ENCODE peak calls at places on chromosomes 6 and 20, in six cellular contexts. V, R, E, I, F and J are unnamed samples.

GRCh38 chr20:37344506-37345338 is 1.2 kb upstream of the SRC start:
- DNase-seq in V (no peak), F (no peak), R (no peak), E (peak), I (peak), J (peak)

GRCh38 chr6:32415521-32416019 is 8.6 kb upstream of the BTNL2 start:
- DNase-seq in R (peak), E (peak), V (peak), I (peak), F (peak), J (no peak)

GRCh38 chr6:29590218-29590808 is 5.4 kb downstream of the OR2H2 start:
- DNase-seq in E (no peak), I (no peak), F (no peak), R (no peak), V (peak), J (no peak)

GRCh38 chr6:155275808-155276480 is 12.1 kb downstream of the CLDN20 start:
- DNase-seq in F (no peak), I (no peak), E (no peak), R (peak), V (no peak), J (no peak)

GRCh38 chr6:127515234-127515793 is 3.8 kb downstream of the MTCL3 start:
- DNase-seq in I (no peak), V (no peak), F (peak), E (no peak), R (no peak), J (peak)

GRCh38 chr6:167445568-167445967 is 120.7 kb downstream of the TTLL2 start:
- DNase-seq in I (no peak), V (no peak), R (no peak), E (no peak), F (no peak), J (no peak)

GRCh38 chr20:17531537-17532025 is 402 bp upstream of the BFSP1 start:
- DNase-seq in V (no peak), R (no peak), F (no peak), E (no peak), I (no peak), J (no peak)

GRCh38 chr6:124987999-124988591 is 25.9 kb downstream of the RNF217 start:
- DNase-seq in I (no peak), V (no peak), F (no peak), R (no peak), E (no peak), J (no peak)

GRCh38 chr20:42366626-42367025 is 748.4 kb upstream of the CHD6 start:
- DNase-seq in I (no peak), F (peak), E (no peak), R (no peak), V (peak), J (no peak)

GRCh38 chr6:85449388-85449817 is 480 bp upstream of the NT5E start:
- DNase-seq in E (no peak), F (peak), V (no peak), I (no peak), R (peak), J (no peak)

GRCh38 chr6:26205625-26206574 is 118.7 kb downstream of the HFE start:
- DNase-seq in E (peak), F (no peak), I (peak), R (peak), V (peak), J (peak)

GRCh38 chr6:15493437-15494168 is 169.2 kb downstream of the DTNBP1 start:
- DNase-seq in R (peak), E (no peak), I (no peak), V (no peak), F (peak), J (no peak)

GRCh38 chr6:39731565-39731964 is 6.4 kb upstream of the KIF6 start:
- DNase-seq in F (peak), I (no peak), V (no peak), E (no peak), R (no peak), J (no peak)

GRCh38 chr20:21702553-21703467 is 2.7 kb upstream of the PAX1 start:
- DNase-seq in E (no peak), I (peak), V (peak), F (peak), R (peak), J (no peak)

GRCh38 chr6:3159805-3160781 is 2.7 kb upstream of the TUBB2A start:
- DNase-seq in V (no peak), I (peak), R (no peak), F (peak), E (peak), J (peak)

GRCh38 chr6:149831380-149831820 is 32.8 kb downstream of the LRP11 start:
- DNase-seq in R (no peak), V (no peak), I (peak), F (no peak), E (peak), J (no peak)

GRCh38 chr20:5914859-5915258 is 35.5 kb downstream of the TRMT6 start:
- DNase-seq in V (no peak), R (no peak), I (no peak), E (no peak), F (no peak), J (no peak)

GRCh38 chr6:107075951-107076381 is 39.3 kb downstream of the BEND3 start:
- DNase-seq in V (peak), F (no peak), E (peak), R (peak), I (no peak), J (no peak)

GRCh38 chr6:22668307-22668706 is 98.9 kb downstream of the HDGFL1 start:
- DNase-seq in E (no peak), F (no peak), I (no peak), R (peak), V (no peak), J (no peak)

GRCh38 chr6:145238787-145239186 is 496.5 kb downstream of the EPM2A start:
- DNase-seq in E (no peak), R (no peak), F (no peak), V (no peak), I (no peak), J (no peak)

GRCh38 chr20:56897318-56897962 is 268.3 kb downstream of the TFAP2C start:
- DNase-seq in R (no peak), E (no peak), F (peak), I (no peak), V (no peak), J (no peak)

GRCh38 chr6:106525111-106525884 is 104.0 kb downstream of the RTN4IP1 start:
- DNase-seq in I (no peak), F (no peak), V (peak), R (no peak), E (peak), J (no peak)

GRCh38 chr20:12395404-12396159 is 477.9 kb downstream of the BTBD3 start:
- DNase-seq in I (no peak), R (no peak), E (peak), F (no peak), V (no peak), J (peak)

GRCh38 chr6:17589402-17590116 is 10.5 kb upstream of the FAM8A1 start:
- DNase-seq in F (peak), I (peak), V (no peak), E (peak), R (peak), J (peak)

GRCh38 chr6:121780325-121781313 is 345.2 kb downstream of the GJA1 start:
- DNase-seq in R (peak), F (no peak), E (peak), V (no peak), I (no peak), J (no peak)

GRCh38 chr6:109441069-109441816 is 719 bp downstream of the SMPD2 start:
- DNase-seq in V (peak), E (peak), F (peak), R (peak), I (peak), J (peak)

GRCh38 chr6:90983462-90983861 is 396.6 kb upstream of the MAP3K7 start:
- DNase-seq in V (no peak), E (no peak), I (no peak), F (peak), R (no peak), J (no peak)
- H2AFZ ChIP-seq in V (no peak), E (no peak), I (no peak), F (peak), R (no peak), J (no peak)

GRCh38 chr6:12608016-12608860 is 108.3 kb upstream of the PHACTR1 start:
- DNase-seq in E (peak), V (no peak), F (no peak), R (peak), I (no peak), J (no peak)

GRCh38 chr6:12606616-12607015 is 110.0 kb upstream of the PHACTR1 start:
- DNase-seq in I (no peak), V (no peak), R (no peak), E (no peak), F (no peak), J (no peak)

GRCh38 chr6:12605888-12606345 is 110.7 kb upstream of the PHACTR1 start:
- DNase-seq in R (peak), F (peak), I (peak), V (peak), E (peak), J (peak)

GRCh38 chr6:12610862-12611261 is 105.7 kb upstream of the PHACTR1 start:
- DNase-seq in I (no peak), E (no peak), F (no peak), V (no peak), R (no peak), J (no peak)

DNA sequence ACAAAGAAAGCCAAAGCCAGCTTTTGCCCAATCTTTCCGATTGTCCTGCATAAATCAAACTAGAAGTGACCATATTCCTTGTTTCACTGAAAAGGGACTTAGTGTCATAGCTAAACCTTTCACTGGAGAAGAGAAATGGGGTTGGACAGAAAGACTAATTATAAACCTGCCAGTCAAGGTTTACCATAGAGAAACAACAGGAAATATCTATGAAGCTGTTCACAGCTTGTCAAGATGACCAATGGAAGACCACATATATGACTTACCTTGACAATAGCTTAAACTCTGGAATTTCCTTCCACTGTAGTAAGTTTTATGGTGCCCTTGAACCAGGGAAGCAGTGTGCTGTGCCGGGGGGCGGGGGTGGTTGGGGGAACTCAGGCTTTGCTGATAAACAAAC is 107.7 kb upstream of the PHACTR1 start:
- DNase-seq in I (no peak), F (no peak), E (no peak), R (no peak), V (no peak), J (no peak)
- H2AFZ ChIP-seq in I (no peak), F (no peak), E (no peak), R (no peak), V (no peak), J (no peak)

GRCh38 chr20:3739926-3740599 is 7.6 kb downstream of the HSPA12B start:
- DNase-seq in F (no peak), V (no peak), I (peak), R (no peak), E (no peak), J (no peak)
- H2AFZ ChIP-seq in F (no peak), V (no peak), I (peak), R (no peak), E (no peak), J (no peak)

GRCh38 chr20:41137412-41138216 is at the start of gene PLCG1:
- DNase-seq in I (peak), V (peak), E (peak), R (peak), F (peak), J (peak)

GRCh38 chr20:41138527-41139226 is 1.3 kb downstream of the PLCG1 start:
- DNase-seq in R (peak), E (no peak), V (no peak), F (peak), I (peak), J (no peak)

GRCh38 chr20:41139227-41140093 is 2.1 kb downstream of the PLCG1 start:
- DNase-seq in V (no peak), E (no peak), F (no peak), I (no peak), R (no peak), J (no peak)

GRCh38 chr20:41136695-41137411 is 490 bp upstream of the PLCG1 start:
- DNase-seq in E (peak), I (peak), R (peak), F (peak), V (peak), J (peak)

GRCh38 chr20:41138217-41138526 is 829 bp downstream of the PLCG1 start:
- DNase-seq in F (no peak), I (peak), V (no peak), R (peak), E (no peak), J (no peak)
- H2AFZ ChIP-seq in F (no peak), I (no peak), V (no peak), R (peak), E (peak), J (peak)

GRCh38 chr6:37607949-37608348 is 89.7 kb downstream of the MDGA1 start:
- DNase-seq in I (peak), V (peak), F (peak), E (peak), R (peak), J (no peak)
- H2AFZ ChIP-seq in I (no peak), V (no peak), F (peak), E (no peak), R (no peak), J (no peak)